ENCODE peak calls at places on chromosomes 13 and 19, in six cellular contexts. Q is CD8-positive, alpha-beta T cell; Y is adrenal gland; M is body of pancreas; Z is breast epithelium; I is right lobe of liver. R is an unnamed sample.

GRCh38 chr13:26968431-26969335 is 202.9 kb downstream of the USP12 start:
- DNase-seq in M (peak; percentile 78), Q (no peak), Y (peak; percentile 41), I (peak; percentile 84), Z (no peak), R (no peak)

GRCh38 chr13:100389617-100390016 is 199.0 kb downstream of the GGACT start:
- DNase-seq in Z (no peak), M (no peak), I (no peak), Y (no peak), Q (no peak), R (no peak)

GRCh38 chr13:22148187-22148586 is 477.3 kb downstream of the FGF9 start:
- DNase-seq in Z (no peak), Q (no peak), I (no peak), M (no peak), Y (no peak), R (no peak)

GRCh38 chr13:51423766-51424165 is 29.1 kb downstream of the INTS6 start:
- DNase-seq in I (no peak), Q (no peak), M (no peak), Z (no peak), Y (no peak), R (no peak)

GRCh38 chr19:52734893-52735661 is at the start of gene ZNF611:
- DNase-seq in Z (peak; percentile 99), Y (peak; percentile 98), I (peak; percentile 97), M (peak; percentile 99), Q (peak; percentile 100), R (peak; percentile 97)

GRCh38 chr19:1907563-1908363 is 2.6 kb downstream of the ADAT3 start:
- DNase-seq in I (no peak), Z (no peak), M (peak; percentile 85), Q (no peak), Y (peak; percentile 62), R (no peak)

GRCh38 chr13:48579167-48579918 is 46.5 kb upstream of the RCBTB2 start:
- DNase-seq in Q (no peak), M (no peak), I (no peak), Y (peak; percentile 25), Z (no peak), R (no peak)

GRCh38 chr13:113750554-113751399 is 8.2 kb upstream of the TMEM255B start:
- DNase-seq in Q (no peak), I (no peak), M (no peak), Y (no peak), Z (no peak), R (no peak)

GRCh38 chr19:33296473-33297060 is 5.8 kb downstream of the CEBPA start:
- DNase-seq in M (no peak), I (no peak), Y (no peak), Q (no peak), Z (peak; percentile 28), R (no peak)

GRCh38 chr13:102317593-102317992 is 84.3 kb downstream of the FGF14 start:
- DNase-seq in M (peak; percentile 45), Y (peak; percentile 50), I (peak; percentile 76), Z (no peak), Q (no peak), R (no peak)

GRCh38 chr13:112727581-112727980 is 37.7 kb downstream of the ATP11A start:
- DNase-seq in Y (no peak), Z (no peak), I (no peak), Q (no peak), M (no peak), R (no peak)

GRCh38 chr13:80362488-80362887 is 21.6 kb upstream of the SPRY2 start:
- DNase-seq in Z (no peak), I (no peak), Y (no peak), Q (no peak), M (no peak), R (no peak)

GRCh38 chr19:54352041-54352440 is 12.7 kb downstream of the LAIR1 start:
- DNase-seq in I (no peak), M (no peak), Q (no peak), Y (no peak), Z (no peak), R (no peak)

GRCh38 chr13:26719356-26719945 is 41.1 kb downstream of the GPR12 start:
- DNase-seq in Z (no peak), Y (no peak), Q (no peak), M (no peak), I (no peak), R (no peak)

GRCh38 chr19:16293133-16294085 is 31.2 kb upstream of the KLF2 start:
- DNase-seq in M (peak; percentile 75), Q (no peak), Z (peak; percentile 61), I (peak; percentile 50), Y (peak; percentile 51), R (no peak)

GRCh38 chr13:111387945-111388600 is 67.6 kb downstream of the TEX29 start:
- DNase-seq in Y (no peak), I (no peak), M (no peak), Z (no peak), Q (no peak), R (no peak)

GRCh38 chr13:26601669-26602068 is 44.2 kb downstream of the WASF3 start:
- DNase-seq in I (no peak), Y (no peak), M (no peak), Q (no peak), Z (no peak), R (peak; percentile 18)

GRCh38 chr13:70249332-70250064 is 141.2 kb upstream of the KLHL1 start:
- DNase-seq in Q (no peak), Z (no peak), M (no peak), Y (no peak), I (no peak), R (no peak)

GRCh38 chr13:50512602-50513527 is 330.6 kb downstream of the DLEU7 start:
- DNase-seq in Z (no peak), I (peak; percentile 63), M (peak; percentile 48), Q (peak; percentile 27), Y (peak; percentile 72), R (peak; percentile 79)

GRCh38 chr19:33719366-33720154 is 77.1 kb upstream of the KCTD15 start:
- DNase-seq in M (no peak), Q (no peak), Y (peak; percentile 17), I (no peak), Z (no peak), R (no peak)

GRCh38 chr19:3367572-3368440 is 1.4 kb downstream of the NFIC start:
- DNase-seq in Y (no peak), Q (no peak), M (peak; percentile 32), Z (no peak), I (no peak), R (no peak)

GRCh38 chr19:5434970-5435641 is 20.1 kb upstream of the ZNRF4 start:
- DNase-seq in Z (no peak), Q (no peak), I (no peak), M (no peak), Y (peak; percentile 47), R (no peak)

GRCh38 chr19:3585301-3586123 is at the start of gene GIPC3:
- DNase-seq in Z (no peak), Q (no peak), I (no peak), Y (no peak), M (no peak), R (no peak)

GRCh38 chr13:50162001-50162400 is 146.8 kb downstream of the KCNRG start:
- DNase-seq in Y (no peak), I (no peak), Z (no peak), M (no peak), Q (no peak), R (no peak)

GRCh38 chr13:37070145-37070695 is 10.7 kb upstream of the SUPT20H start:
- DNase-seq in Z (no peak), Q (no peak), Y (no peak), I (no peak), M (no peak), R (no peak)

GRCh38 chr19:56953411-56953810 is 112.9 kb upstream of the PEG3 start:
- DNase-seq in Q (no peak), I (no peak), Y (no peak), Z (no peak), M (no peak), R (no peak)

GRCh38 chr19:56955637-56956216 is 115.2 kb upstream of the PEG3 start:
- DNase-seq in I (no peak), Y (no peak), M (no peak), Q (no peak), Z (no peak), R (no peak)

GRCh38 chr19:56949651-56950050 is 109.1 kb upstream of the PEG3 start:
- DNase-seq in M (no peak), Y (peak; percentile 92), Z (no peak), Q (no peak), I (no peak), R (no peak)

GRCh38 chr19:56947206-56947605 is 106.7 kb upstream of the PEG3 start:
- DNase-seq in Q (no peak), Z (no peak), M (no peak), Y (no peak), I (no peak), R (no peak)

GRCh38 chr19:56951672-56952071 is 111.1 kb upstream of the PEG3 start:
- DNase-seq in I (no peak), Y (no peak), Z (no peak), M (no peak), Q (no peak), R (no peak)
- H3K4me3 ChIP-seq in I (no peak overlapping the region), Y (no peak overlapping the region), Z (no peak overlapping the region), M (no peak overlapping the region), Q (no peak overlapping the region), R (no peak overlapping the region)

GRCh38 chr19:6952956-6953355 is 65.6 kb downstream of the ADGRE1 start:
- DNase-seq in Q (no peak), Y (no peak), M (no peak), I (no peak), Z (no peak), R (no peak)
- H3K9me3 ChIP-seq in Q (no peaks in the 10 kb centered on the region), Y (no peaks in the 10 kb centered on the region), M (no peaks in the 10 kb centered on the region), I (no peaks in the 10 kb centered on the region), Z (no peaks in the 10 kb centered on the region), R (no peaks in the 10 kb centered on the region)

DNA sequence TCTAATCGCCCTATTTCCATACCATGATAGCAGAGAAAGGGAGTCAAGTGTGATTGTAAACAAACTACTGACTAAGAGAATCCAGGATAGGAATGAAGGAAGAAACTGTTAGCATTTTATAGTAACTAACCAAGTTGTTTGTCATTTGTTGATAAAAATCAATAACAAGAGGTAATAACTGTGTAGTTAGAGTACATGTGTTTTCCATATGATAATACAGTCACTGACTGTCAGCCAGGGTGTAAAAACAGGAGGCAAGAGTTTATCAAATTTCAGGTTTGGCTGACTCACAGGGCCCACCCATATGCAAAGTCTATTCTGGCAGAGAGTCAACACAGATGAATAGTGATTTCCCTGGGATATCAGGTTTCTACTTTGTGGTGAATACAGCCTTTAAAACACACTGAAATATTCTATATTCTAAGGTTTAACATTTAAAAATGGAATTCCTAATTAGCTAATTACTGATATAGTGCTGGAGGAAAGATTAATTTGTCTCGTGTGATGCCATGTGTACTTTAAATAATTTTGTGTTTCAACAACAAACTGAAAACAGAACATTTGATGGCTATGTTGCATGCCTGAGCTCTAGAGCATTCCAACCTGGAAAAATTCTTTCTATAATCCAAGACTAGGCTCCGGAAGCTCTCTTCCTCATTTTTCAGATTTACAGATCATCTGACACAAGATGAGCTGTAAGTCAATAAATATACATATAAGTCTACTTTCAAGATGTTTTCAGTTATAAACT is 6.0 kb upstream of the FOXO1 start:
- DNase-seq in M (peak; percentile 28), I (no peak), Q (no peak), Z (no peak), Y (no peak), R (no peak)
- H3K4me3 ChIP-seq in M (no peak overlapping the region), I (no peak overlapping the region), Q (no peak overlapping the region), Z (no peak overlapping the region), Y (no peak overlapping the region), R (peak overlapping the region; percentile 30)

GRCh38 chr19:455031-455705 is 5.7 kb downstream of the SHC2 start:
- DNase-seq in Q (no peak), Z (no peak), I (no peak), Y (no peak), M (no peak), R (no peak)
- H3K9me3 ChIP-seq in Q (no peaks in the 10 kb centered on the region), Z (no peaks in the 10 kb centered on the region), I (no peaks in the 10 kb centered on the region), Y (no peaks in the 10 kb centered on the region), M (no peaks in the 10 kb centered on the region), R (no peaks in the 10 kb centered on the region)